ENCODE peak calls at places on chromosomes 6 and 20, in four cellular contexts. One of them, this sample, is unnamed.

GRCh38 chr6:70599187-70599586 is 32.5 kb downstream of the SDHAF4 start:
- DNase-seq in astrocyte: no peak
- DNase-seq in GM12891: no peak
- DNase-seq in SHP77: no peak
- DNase-seq in this sample: no peak

GRCh38 chr6:6775074-6775473 is 186.6 kb downstream of the LY86 start:
- DNase-seq in astrocyte: no peak
- DNase-seq in SHP77: peak; percentile 24
- DNase-seq in GM12891: no peak
- DNase-seq in this sample: no peak

GRCh38 chr6:156686429-156686939 is 90.7 kb upstream of the ARID1B start:
- DNase-seq in SHP77: peak; percentile 74
- DNase-seq in GM12891: no peak
- DNase-seq in astrocyte: peak; percentile 55
- DNase-seq in this sample: peak; percentile 70

GRCh38 chr20:22371843-22372242 is 212.5 kb downstream of the FOXA2 start:
- DNase-seq in GM12891: peak; percentile 10
- DNase-seq in SHP77: no peak
- DNase-seq in astrocyte: no peak
- DNase-seq in this sample: no peak

GRCh38 chr20:44025756-44026155 is 111.1 kb downstream of the TOX2 start:
- DNase-seq in SHP77: no peak
- DNase-seq in GM12891: no peak
- DNase-seq in astrocyte: no peak
- DNase-seq in this sample: no peak

GRCh38 chr20:2691663-2692035 is 931 bp upstream of the EBF4 start:
- DNase-seq in SHP77: no peak
- DNase-seq in GM12891: no peak
- DNase-seq in astrocyte: no peak
- DNase-seq in this sample: no peak

GRCh38 chr20:368915-369314 is 11.6 kb upstream of the TRIB3 start:
- DNase-seq in GM12891: no peak
- DNase-seq in astrocyte: no peak
- DNase-seq in SHP77: no peak
- DNase-seq in this sample: no peak

GRCh38 chr20:19510626-19511025 is 247.4 kb upstream of the RIN2 start:
- DNase-seq in SHP77: no peak
- DNase-seq in astrocyte: no peak
- DNase-seq in GM12891: no peak
- DNase-seq in this sample: no peak